ENCODE peak calls at places on chromosome 20, in ten cellular contexts. I, L, F, D, G, N, S, P, M and J are unnamed samples.
A peak's percentile ranks its signal among the peaks of the same experiment; 100 is the strongest.

GRCh38 chr20:60138263-60139127 is 180.3 kb downstream of the CDH26 start:
- DNase-seq in D (peak; percentile 71), F (no peak), P (no peak), I (peak; percentile 33), N (peak; percentile 53), G (no peak), L (peak; percentile 63), S (no peak), M (peak; percentile 30), J (peak; percentile 70)

GRCh38 chr20:35093245-35093884 is 758 bp upstream of the TRPC4AP start:
- DNase-seq in P (peak; percentile 31), N (no peak), D (no peak), S (no peak), I (no peak), M (no peak), F (no peak), G (peak; percentile 42), L (no peak), J (no peak)

GRCh38 chr20:45343867-45344721 is 4.1 kb downstream of the SDC4 start:
- DNase-seq in S (peak; percentile 81), L (no peak), D (no peak), F (no peak), I (no peak), N (no peak), M (no peak), P (peak; percentile 86), G (peak; percentile 91), J (no peak)

GRCh38 chr20:25046736-25047666 is 10.9 kb downstream of the ACSS1 start:
- DNase-seq in L (no peak), G (no peak), S (no peak), M (no peak), P (no peak), D (no peak), N (no peak), F (no peak), I (no peak), J (no peak)

GRCh38 chr20:50108571-50109235 is 4.2 kb downstream of the UBE2V1 start:
- DNase-seq in L (no peak), M (no peak), F (no peak), S (no peak), D (no peak), G (no peak), N (no peak), P (no peak), I (no peak), J (no peak)

GRCh38 chr20:56606174-56606945 is 22.7 kb upstream of the TFAP2C start:
- DNase-seq in I (no peak), N (no peak), P (no peak), G (no peak), L (no peak), S (no peak), M (no peak), D (no peak), F (no peak), J (no peak)

GRCh38 chr20:9166153-9166780 is 97.4 kb downstream of the PLCB4 start:
- DNase-seq in S (no peak), N (no peak), F (no peak), D (no peak), P (peak; percentile 32), M (no peak), I (no peak), L (no peak), G (no peak), J (no peak)

GRCh38 chr20:34562643-34563042 is 4.1 kb downstream of the MAP1LC3A start:
- DNase-seq in D (no peak), P (peak; percentile 39), N (no peak), L (no peak), F (no peak), S (no peak), G (peak; percentile 73), M (no peak), I (no peak), J (no peak)

GRCh38 chr20:54254596-54254995 is 46.7 kb downstream of the PFDN4 start:
- DNase-seq in F (no peak), I (no peak), L (no peak), M (no peak), D (no peak), S (no peak), G (no peak), P (no peak), N (no peak), J (no peak)

GRCh38 chr20:58251979-58252591 is 23.6 kb upstream of the ANKRD60 start:
- DNase-seq in S (peak; percentile 73), F (no peak), M (no peak), I (no peak), G (peak; percentile 88), L (no peak), D (no peak), P (peak; percentile 80), N (no peak), J (no peak)

GRCh38 chr20:35568645-35569044 is 26.8 kb downstream of the ERGIC3 start:
- DNase-seq in N (no peak), P (no peak), I (no peak), S (no peak), M (no peak), G (peak; percentile 14), D (no peak), F (no peak), L (no peak), J (peak; percentile 12)

GRCh38 chr20:9756660-9757059 is 82.2 kb downstream of the PAK5 start:
- DNase-seq in L (no peak), D (no peak), F (no peak), N (no peak), M (no peak), I (no peak), S (no peak), G (no peak), P (no peak), J (no peak)

GRCh38 chr20:38755324-38755910 is 7.2 kb downstream of the ACTR5 start:
- DNase-seq in G (no peak), N (no peak), F (no peak), S (no peak), P (no peak), M (no peak), D (no peak), L (no peak), I (no peak), J (no peak)

GRCh38 chr20:137668-138131 is 4.7 kb upstream of the DEFB126 start:
- DNase-seq in N (no peak), P (no peak), F (no peak), D (peak; percentile 25), L (no peak), I (no peak), S (no peak), M (no peak), G (peak; percentile 3), J (peak; percentile 23)

GRCh38 chr20:58984691-58985090 is 3.6 kb downstream of the NELFCD start:
- DNase-seq in N (no peak), M (no peak), P (no peak), S (no peak), G (no peak), F (no peak), D (no peak), I (no peak), L (no peak), J (no peak)

GRCh38 chr20:37403107-37404033 is 57.4 kb downstream of the SRC start:
- DNase-seq in M (no peak), S (no peak), L (no peak), I (no peak), N (no peak), D (no peak), G (no peak), F (no peak), P (no peak), J (no peak)

GRCh38 chr20:64035933-64036345 is at the start of gene C20orf204:
- DNase-seq in S (no peak), D (no peak), F (no peak), G (no peak), P (no peak), N (no peak), M (no peak), L (no peak), I (no peak), J (no peak)

GRCh38 chr20:3296256-3297095 is 57.5 kb upstream of the SLC4A11 start:
- DNase-seq in F (no peak), N (no peak), L (no peak), D (no peak), P (no peak), S (no peak), M (no peak), I (no peak), G (no peak), J (no peak)

GRCh38 chr20:22958390-22958789 is 76.7 kb upstream of the SSTR4 start:
- DNase-seq in L (no peak), P (no peak), S (no peak), M (no peak), I (no peak), N (no peak), D (no peak), F (no peak), G (no peak), J (no peak)

GRCh38 chr20:8223096-8223870 is 91.2 kb downstream of the PLCB1 start:
- DNase-seq in F (no peak), P (peak; percentile 71), S (peak; percentile 57), N (no peak), D (no peak), G (peak; percentile 22), L (no peak), M (no peak), I (no peak), J (no peak)

GRCh38 chr20:10313215-10313614 is 94.6 kb downstream of the SNAP25 start:
- DNase-seq in P (no peak), D (no peak), N (no peak), I (no peak), M (no peak), G (no peak), F (no peak), S (no peak), L (no peak), J (no peak)